ENCODE peak calls at places on chromosome 1, in seven cellular contexts. N is body of pancreas, S is HL-60, I is cardiac muscle cell, K is tibial artery, G is esophagus squamous epithelium, W is uterus. O is an unnamed sample.

GRCh38 chr1:234529661-234530237 is 50.8 kb upstream of the TARBP1 start:
- DNase-seq in N (no peak), S (no peak), I (no peak), K (no peak), G (no peak), W (peak), O (no peak)

GRCh38 chr1:116826818-116827606 is 72.8 kb downstream of the CD2 start:
- DNase-seq in N (no peak), S (peak), I (no peak), K (no peak), G (no peak), W (no peak), O (peak)

GRCh38 chr1:3915551-3916121 is 15.6 kb upstream of the C1orf174 start:
- DNase-seq in N (no peak), S (no peak), I (no peak), K (peak), G (no peak), W (no peak), O (no peak)

GRCh38 chr1:192573499-192573898 is 2.1 kb upstream of the RGS1 start:
- DNase-seq in N (no peak), S (no peak), I (no peak), K (no peak), G (no peak), W (no peak), O (peak)

GRCh38 chr1:236516929-236517704 is 6.7 kb upstream of the LGALS8 start:
- DNase-seq in N (no peak), S (no peak), I (no peak), K (no peak), G (no peak), W (no peak), O (peak)

GRCh38 chr1:3283849-3284248 is 170.6 kb upstream of the ARHGEF16 start:
- DNase-seq in N (peak), S (no peak), I (peak), K (no peak), G (no peak), W (no peak), O (peak)

GRCh38 chr1:911875-912739 is 11.6 kb upstream of the SAMD11 start:
- DNase-seq in N (no peak), S (no peak), I (no peak), K (no peak), G (no peak), W (no peak), O (no peak)

GRCh38 chr1:185562623-185563359 is 171.4 kb upstream of the HMCN1 start:
- DNase-seq in N (no peak), S (no peak), I (no peak), K (no peak), G (no peak), W (no peak), O (no peak)

GRCh38 chr1:53047737-53048344 is 14.2 kb upstream of the PODN start:
- DNase-seq in N (no peak), S (no peak), I (peak), K (no peak), G (no peak), W (no peak), O (peak)

GRCh38 chr1:232344791-232345399 is 285.0 kb downstream of the SIPA1L2 start:
- DNase-seq in N (no peak), S (no peak), I (no peak), K (no peak), G (no peak), W (no peak), O (no peak)

GRCh38 chr1:164689672-164690655 is 131.0 kb downstream of the PBX1 start:
- DNase-seq in N (no peak), S (no peak), I (no peak), K (no peak), G (no peak), W (no peak), O (peak)

GRCh38 chr1:14913475-14914155 is 239.9 kb upstream of the TMEM51 start:
- DNase-seq in N (no peak), S (no peak), I (no peak), K (no peak), G (no peak), W (no peak), O (no peak)

GRCh38 chr1:183871142-183871541 is 66.2 kb downstream of the RGL1 start:
- DNase-seq in N (no peak), S (no peak), I (no peak), K (no peak), G (no peak), W (peak), O (peak)

GRCh38 chr1:144101397-144102050 is 129.7 kb upstream of the FAM72C start:
- DNase-seq in N (peak), S (no peak), I (peak), K (peak), G (no peak), W (peak), O (no peak)

GRCh38 chr1:111097356-111098099 is 42.4 kb downstream of the DRAM2 start:
- DNase-seq in N (no peak), S (no peak), I (no peak), K (no peak), G (no peak), W (no peak), O (no peak)

GRCh38 chr1:164380893-164381292 is 178.1 kb upstream of the PBX1 start:
- DNase-seq in N (no peak), S (no peak), I (no peak), K (no peak), G (no peak), W (no peak), O (peak)

GRCh38 chr1:56129837-56130236 is 449.5 kb downstream of the PLPP3 start:
- DNase-seq in N (no peak), S (no peak), I (no peak), K (no peak), G (no peak), W (no peak), O (no peak)

GRCh38 chr1:47487826-47488450 is 50.1 kb downstream of the FOXD2 start:
- DNase-seq in N (no peak), S (no peak), I (no peak), K (no peak), G (no peak), W (no peak), O (no peak)

GRCh38 chr1:33634806-33635205 is 162.4 kb downstream of the ZSCAN20 start:
- DNase-seq in N (peak), S (peak), I (peak), K (no peak), G (no peak), W (no peak), O (peak)

GRCh38 chr1:212774584-212774983 is 17.0 kb downstream of the NSL1 start:
- DNase-seq in N (peak), S (no peak), I (no peak), K (no peak), G (no peak), W (no peak), O (peak)

GRCh38 chr1:229846351-229846750 is 220.3 kb downstream of the URB2 start:
- DNase-seq in N (no peak), S (no peak), I (no peak), K (no peak), G (no peak), W (no peak), O (no peak)

GRCh38 chr1:177589166-177589565 is 380.7 kb downstream of the SEC16B start:
- DNase-seq in N (no peak), S (no peak), I (no peak), K (no peak), G (no peak), W (no peak), O (no peak)

GRCh38 chr1:29900086-29900485 is 663.8 kb downstream of the PTPRU start:
- DNase-seq in N (no peak), S (no peak), I (no peak), K (no peak), G (no peak), W (no peak), O (no peak)

GRCh38 chr1:244651956-244652698 is 799 bp upstream of the DESI2 start:
- DNase-seq in N (no peak), S (no peak), I (no peak), K (no peak), G (no peak), W (no peak), O (peak)

DNA sequence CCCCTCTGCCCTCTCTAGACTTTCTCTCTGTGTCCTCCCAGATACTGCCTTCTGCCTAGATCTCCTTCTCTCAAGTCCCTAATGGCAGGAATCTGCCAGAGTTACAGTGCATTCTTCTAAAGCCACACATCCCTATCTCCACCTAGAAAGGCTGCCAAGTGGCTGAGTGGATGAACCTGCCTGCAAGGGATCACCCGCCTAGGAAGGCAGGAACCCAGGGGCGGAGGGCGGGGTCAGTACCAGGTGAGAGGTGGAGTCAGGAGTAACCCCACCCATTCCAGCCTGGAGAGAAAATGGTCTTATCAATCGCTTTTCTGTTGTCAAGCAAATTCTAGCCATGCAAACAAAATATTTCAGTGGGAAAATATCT is 60.8 kb downstream of the BCAR3 start:
- DNase-seq in N (no peak), S (no peak), I (no peak), K (no peak), G (no peak), W (no peak), O (no peak)
- TF ChIP-seq CTCF in N (no peak), S (no peak), I (no peak), K (no peak), G (no peak), W (no peak), O (no peak)

DNA sequence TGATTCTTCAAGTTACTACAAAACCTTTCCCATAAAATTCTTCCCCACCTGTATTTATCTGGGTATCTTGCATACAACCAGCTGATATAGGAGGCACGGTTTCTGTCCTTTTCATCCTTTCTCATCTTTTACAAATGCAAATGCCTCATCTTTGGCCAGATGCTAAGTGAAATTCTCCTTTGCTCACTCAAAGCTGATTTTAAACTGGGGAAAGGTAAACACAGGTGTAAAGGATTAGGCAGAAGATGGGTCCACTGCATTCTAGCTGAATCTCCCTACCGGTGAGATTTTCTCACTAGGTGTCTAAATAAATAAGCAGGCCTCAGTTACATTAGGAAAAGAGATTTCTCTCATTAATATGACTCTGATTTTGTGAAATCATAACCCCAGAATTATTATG is 25.3 kb upstream of the SLAMF1 start:
- DNase-seq in N (no peak), S (no peak), I (no peak), K (no peak), G (no peak), W (no peak), O (no peak)
- H3K4me3 ChIP-seq in N (no peak), S (no peak), I (no peak), K (no peak), G (no peak), W (no peak), O (no peak)

DNA sequence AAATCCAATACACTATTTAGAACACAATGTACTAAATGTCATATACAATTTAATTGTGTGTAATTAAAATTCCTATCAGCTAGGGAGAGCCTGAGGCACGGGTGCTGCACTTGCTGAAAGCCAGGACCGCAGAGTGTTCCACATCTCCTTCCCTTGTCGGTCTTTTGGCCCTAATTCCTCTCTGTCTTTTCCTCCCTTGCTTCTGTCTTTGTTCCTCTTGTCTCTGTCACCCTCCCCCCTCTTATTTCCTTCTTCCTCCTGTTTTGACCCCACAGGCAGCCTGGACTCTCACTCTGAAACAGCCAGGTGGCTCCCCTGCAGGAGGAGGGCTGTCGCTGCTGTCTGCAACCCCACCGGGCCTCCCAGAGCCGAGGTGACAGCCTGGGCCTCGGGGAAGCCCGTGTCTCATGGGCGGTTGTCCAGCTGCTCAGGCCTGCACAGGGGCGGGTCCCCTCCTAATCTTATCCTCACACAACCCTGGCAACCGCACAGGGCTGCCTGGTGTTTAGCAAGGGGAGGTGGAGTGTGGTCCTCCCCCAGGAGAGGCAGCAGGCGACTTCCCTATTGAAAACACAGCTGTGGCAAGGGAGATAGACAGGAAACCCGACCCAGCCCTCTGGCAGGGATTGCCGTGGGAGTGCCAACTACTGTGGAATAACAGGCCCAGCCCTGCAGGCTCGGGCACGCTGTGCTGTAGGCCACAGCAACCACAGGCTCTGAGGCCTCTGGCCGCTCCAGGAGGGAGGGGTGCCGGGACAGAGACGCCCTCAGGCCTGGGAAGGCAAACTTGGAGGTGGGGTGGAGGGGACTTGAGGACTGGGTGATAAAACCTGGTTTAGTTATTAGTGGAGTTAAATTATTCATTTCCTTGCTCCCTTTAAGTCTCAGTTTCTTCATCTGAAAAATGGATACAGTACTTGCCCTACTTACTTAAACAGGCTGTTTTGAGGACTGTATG is 68.8 kb upstream of the WDR26 start:
- DNase-seq in N (peak), S (peak), I (peak), K (peak), G (peak), W (peak), O (peak)
- TF ChIP-seq CTCF in N (peak), S (no peak), I (no peak), K (peak), G (no peak), W (no peak), O (peak)

GRCh38 chr1:228339766-228340685 is 66.6 kb downstream of the TRIM11 start:
- DNase-seq in N (no peak), S (no peak), I (no peak), K (peak), G (no peak), W (peak), O (no peak)

GRCh38 chr1:228337031-228337564 is 69.5 kb downstream of the TRIM11 start:
- DNase-seq in N (no peak), S (no peak), I (no peak), K (peak), G (no peak), W (peak), O (no peak)

GRCh38 chr1:228339059-228339704 is 67.5 kb downstream of the TRIM11 start:
- DNase-seq in N (no peak), S (no peak), I (no peak), K (no peak), G (no peak), W (no peak), O (no peak)

GRCh38 chr1:228337711-228338520 is 68.7 kb downstream of the TRIM11 start:
- DNase-seq in N (no peak), S (no peak), I (no peak), K (peak), G (no peak), W (peak), O (no peak)

GRCh38 chr1:228338521-228339051 is 68.0 kb downstream of the TRIM11 start:
- DNase-seq in N (no peak), S (no peak), I (no peak), K (peak), G (no peak), W (peak), O (no peak)
- H3K4me3 ChIP-seq in N (no peak), S (no peak), I (no peak), K (no peak), G (no peak), W (no peak), O (no peak)

GRCh38 chr1:205907794-205908193 is 35.5 kb downstream of the SLC26A9 start:
- DNase-seq in N (peak), S (no peak), I (peak), K (no peak), G (no peak), W (no peak), O (peak)
- TF ChIP-seq CTCF in N (peak), S (no peak), I (peak), K (peak), G (no peak), W (no peak), O (peak)

O was measured in choroid plexus epithelial cell.